ENCODE peak calls at places on chromosomes 1 and 21, in five cellular contexts. One of them, this sample, is unnamed.

GRCh38 chr1:219555031-219555667 is 57.8 kb downstream of the ZC3H11B start:
- DNase-seq in NCI-H2171 treated with DMSO at 0.1 percent for 48 hours: peak
- DNase-seq in A172: peak
- DNase-seq in amniotic stem cell: peak
- DNase-seq in endothelial cell: no peak
- DNase-seq in this sample: peak

GRCh38 chr1:230938924-230939368 is 39.7 kb downstream of the TTC13 start:
- DNase-seq in NCI-H2171 treated with DMSO at 0.1 percent for 48 hours: no peak
- DNase-seq in A172: no peak
- DNase-seq in amniotic stem cell: no peak
- DNase-seq in endothelial cell: no peak
- DNase-seq in this sample: no peak

GRCh38 chr1:84582802-84583587 is 8.8 kb upstream of the CTBS start:
- DNase-seq in NCI-H2171 treated with DMSO at 0.1 percent for 48 hours: peak
- DNase-seq in A172: no peak
- DNase-seq in amniotic stem cell: no peak
- DNase-seq in endothelial cell: no peak
- DNase-seq in this sample: peak

GRCh38 chr21:31267644-31268043 is 76.4 kb downstream of the TIAM1 start:
- DNase-seq in NCI-H2171 treated with DMSO at 0.1 percent for 48 hours: no peak
- DNase-seq in A172: no peak
- DNase-seq in amniotic stem cell: no peak
- DNase-seq in endothelial cell: no peak
- DNase-seq in this sample: no peak

GRCh38 chr1:34155851-34156250 is 9.2 kb downstream of the CSMD2 start:
- DNase-seq in NCI-H2171 treated with DMSO at 0.1 percent for 48 hours: no peak
- DNase-seq in A172: peak
- DNase-seq in amniotic stem cell: no peak
- DNase-seq in endothelial cell: no peak
- DNase-seq in this sample: peak

GRCh38 chr1:10663668-10664035 is 132.8 kb downstream of the CASZ1 start:
- DNase-seq in NCI-H2171 treated with DMSO at 0.1 percent for 48 hours: no peak
- DNase-seq in A172: no peak
- DNase-seq in amniotic stem cell: no peak
- DNase-seq in endothelial cell: peak
- DNase-seq in this sample: no peak

GRCh38 chr1:67377253-67377652 is 52.9 kb downstream of the SERBP1 start:
- DNase-seq in NCI-H2171 treated with DMSO at 0.1 percent for 48 hours: no peak
- DNase-seq in A172: no peak
- DNase-seq in amniotic stem cell: no peak
- DNase-seq in endothelial cell: no peak
- DNase-seq in this sample: no peak

GRCh38 chr1:53878492-53879105 is 11.0 kb downstream of the YIPF1 start:
- DNase-seq in NCI-H2171 treated with DMSO at 0.1 percent for 48 hours: peak
- DNase-seq in A172: peak
- DNase-seq in amniotic stem cell: peak
- DNase-seq in endothelial cell: no peak
- DNase-seq in this sample: peak

GRCh38 chr1:109566982-109567381 is 18.6 kb downstream of the GNAI3 start:
- DNase-seq in NCI-H2171 treated with DMSO at 0.1 percent for 48 hours: no peak
- DNase-seq in A172: no peak
- DNase-seq in amniotic stem cell: no peak
- DNase-seq in endothelial cell: no peak
- DNase-seq in this sample: no peak

GRCh38 chr1:20337581-20337980 is 46.9 kb downstream of the VWA5B1 start:
- DNase-seq in NCI-H2171 treated with DMSO at 0.1 percent for 48 hours: no peak
- DNase-seq in A172: no peak
- DNase-seq in amniotic stem cell: no peak
- DNase-seq in endothelial cell: no peak
- DNase-seq in this sample: no peak

GRCh38 chr1:84344286-84344685 is 42.8 kb downstream of the SAMD13 start:
- DNase-seq in NCI-H2171 treated with DMSO at 0.1 percent for 48 hours: no peak
- DNase-seq in A172: peak
- DNase-seq in amniotic stem cell: no peak
- DNase-seq in endothelial cell: no peak
- DNase-seq in this sample: peak

GRCh38 chr21:27734146-27734545 is 767.3 kb upstream of the ADAMTS5 start:
- DNase-seq in NCI-H2171 treated with DMSO at 0.1 percent for 48 hours: no peak
- DNase-seq in A172: peak
- DNase-seq in amniotic stem cell: no peak
- DNase-seq in endothelial cell: no peak
- DNase-seq in this sample: peak

GRCh38 chr21:33844104-33844889 is 71.3 kb downstream of the ATP5PO start:
- DNase-seq in NCI-H2171 treated with DMSO at 0.1 percent for 48 hours: no peak
- DNase-seq in A172: no peak
- DNase-seq in amniotic stem cell: no peak
- DNase-seq in endothelial cell: no peak
- DNase-seq in this sample: no peak

GRCh38 chr1:74693473-74693872 is 19.9 kb upstream of the ERICH3 start:
- DNase-seq in NCI-H2171 treated with DMSO at 0.1 percent for 48 hours: no peak
- DNase-seq in A172: peak
- DNase-seq in amniotic stem cell: peak
- DNase-seq in endothelial cell: no peak
- DNase-seq in this sample: peak

GRCh38 chr1:55055084-55055882 is 15.9 kb downstream of the PCSK9 start:
- DNase-seq in NCI-H2171 treated with DMSO at 0.1 percent for 48 hours: no peak
- DNase-seq in A172: no peak
- DNase-seq in amniotic stem cell: no peak
- DNase-seq in endothelial cell: no peak
- DNase-seq in this sample: no peak

GRCh38 chr21:15967661-15968060 is 237.9 kb downstream of the USP25 start:
- DNase-seq in NCI-H2171 treated with DMSO at 0.1 percent for 48 hours: no peak
- DNase-seq in A172: peak
- DNase-seq in amniotic stem cell: no peak
- DNase-seq in endothelial cell: no peak
- DNase-seq in this sample: peak

GRCh38 chr21:42461881-42462877 is 33.8 kb downstream of the RSPH1 start:
- DNase-seq in NCI-H2171 treated with DMSO at 0.1 percent for 48 hours: peak
- DNase-seq in A172: no peak
- DNase-seq in amniotic stem cell: no peak
- DNase-seq in endothelial cell: no peak
- DNase-seq in this sample: no peak

GRCh38 chr1:177780096-177780700 is 189.7 kb downstream of the SEC16B start:
- DNase-seq in NCI-H2171 treated with DMSO at 0.1 percent for 48 hours: peak
- DNase-seq in A172: peak
- DNase-seq in amniotic stem cell: peak
- DNase-seq in endothelial cell: peak
- DNase-seq in this sample: peak

GRCh38 chr1:31748265-31748859 is 15.8 kb downstream of the ADGRB2 start:
- DNase-seq in NCI-H2171 treated with DMSO at 0.1 percent for 48 hours: no peak
- DNase-seq in A172: no peak
- DNase-seq in amniotic stem cell: no peak
- DNase-seq in endothelial cell: no peak
- DNase-seq in this sample: peak

GRCh38 chr1:183583466-183583865 is 6.8 kb downstream of the NCF2 start:
- DNase-seq in NCI-H2171 treated with DMSO at 0.1 percent for 48 hours: no peak
- DNase-seq in A172: no peak
- DNase-seq in amniotic stem cell: no peak
- DNase-seq in endothelial cell: no peak
- DNase-seq in this sample: no peak

GRCh38 chr21:14119038-14119437 is 91.7 kb downstream of the LIPI start:
- DNase-seq in NCI-H2171 treated with DMSO at 0.1 percent for 48 hours: peak
- DNase-seq in A172: no peak
- DNase-seq in amniotic stem cell: no peak
- DNase-seq in endothelial cell: no peak
- DNase-seq in this sample: peak

GRCh38 chr1:14941865-14942264 is 211.7 kb upstream of the TMEM51 start:
- DNase-seq in NCI-H2171 treated with DMSO at 0.1 percent for 48 hours: no peak
- DNase-seq in A172: no peak
- DNase-seq in amniotic stem cell: no peak
- DNase-seq in endothelial cell: no peak
- DNase-seq in this sample: no peak

GRCh38 chr1:11858968-11859871 is 475 bp upstream of the NPPB start:
- DNase-seq in NCI-H2171 treated with DMSO at 0.1 percent for 48 hours: no peak
- DNase-seq in A172: peak
- DNase-seq in amniotic stem cell: no peak
- DNase-seq in endothelial cell: peak
- DNase-seq in this sample: peak

GRCh38 chr1:44345187-44345775 is 9.8 kb downstream of the ERI3 start:
- DNase-seq in NCI-H2171 treated with DMSO at 0.1 percent for 48 hours: no peak
- DNase-seq in A172: no peak
- DNase-seq in amniotic stem cell: no peak
- DNase-seq in endothelial cell: no peak
- DNase-seq in this sample: no peak

GRCh38 chr1:92599184-92599583 is 112.5 kb upstream of the GFI1 start:
- DNase-seq in NCI-H2171 treated with DMSO at 0.1 percent for 48 hours: peak
- DNase-seq in A172: no peak
- DNase-seq in amniotic stem cell: no peak
- DNase-seq in endothelial cell: no peak
- DNase-seq in this sample: no peak

GRCh38 chr1:222136869-222137268 is 395.0 kb upstream of the DUSP10 start:
- DNase-seq in NCI-H2171 treated with DMSO at 0.1 percent for 48 hours: no peak
- DNase-seq in A172: no peak
- DNase-seq in amniotic stem cell: no peak
- DNase-seq in endothelial cell: no peak
- DNase-seq in this sample: no peak